ENCODE peak calls at places on chromosomes 1 and 21, in ten cellular contexts. V, H, M, D, O, T, S, I, X and C are unnamed samples.

GRCh38 chr21:45590726-45591618 is 48.7 kb upstream of the SLC19A1 start:
- DNase-seq in M (no peak), X (peak; percentile 62), T (peak; percentile 77), S (no peak), D (no peak), O (no peak), V (no peak), H (no peak), I (no peak), C (no peak)

GRCh38 chr1:94106716-94107115 is 14.2 kb downstream of the ABCA4 start:
- DNase-seq in X (no peak), V (no peak), D (no peak), H (no peak), T (no peak), O (no peak), I (no peak), M (no peak), S (no peak), C (no peak)

GRCh38 chr1:48619529-48619928 is 147.5 kb upstream of the SPATA6 start:
- DNase-seq in M (no peak), O (no peak), I (peak; percentile 3), D (peak; percentile 71), V (peak; percentile 48), H (peak; percentile 23), T (no peak), S (peak; percentile 76), X (no peak), C (no peak)

GRCh38 chr1:194618101-194618500 is 1431.7 kb upstream of the B3GALT2 start:
- DNase-seq in O (no peak), V (no peak), H (no peak), M (no peak), X (no peak), D (no peak), T (no peak), I (no peak), S (no peak), C (no peak)

GRCh38 chr21:39662411-39662953 is 49.7 kb downstream of the B3GALT5 start:
- DNase-seq in T (peak; percentile 35), S (no peak), X (no peak), V (no peak), I (no peak), H (no peak), O (no peak), D (no peak), M (no peak), C (no peak)

GRCh38 chr21:44551290-44552015 is at the start of gene KRTAP10-2:
- DNase-seq in O (no peak), H (no peak), T (no peak), I (no peak), V (no peak), S (no peak), M (no peak), D (no peak), X (peak; percentile 55), C (no peak)

GRCh38 chr1:10474613-10475507 is at the start of gene PEX14:
- DNase-seq in V (peak; percentile 90), O (peak; percentile 89), X (peak; percentile 89), T (peak; percentile 93), D (peak; percentile 94), S (peak; percentile 94), H (peak; percentile 95), M (peak; percentile 86), I (no peak), C (peak; percentile 77)

GRCh38 chr1:206982216-206982615 is 12.0 kb upstream of the FCAMR start:
- DNase-seq in M (peak; percentile 64), V (peak; percentile 75), T (no peak), H (peak; percentile 67), D (peak; percentile 72), O (no peak), I (peak; percentile 8), X (no peak), S (peak; percentile 65), C (peak; percentile 18)

GRCh38 chr1:153353226-153353947 is 4.3 kb upstream of the S100A9 start:
- DNase-seq in H (peak; percentile 28), X (no peak), I (no peak), S (peak; percentile 78), O (peak; percentile 42), T (peak; percentile 41), D (peak; percentile 60), M (no peak), V (peak; percentile 44), C (no peak)

GRCh38 chr1:212606734-212607205 is 1.8 kb upstream of the ATF3 start:
- DNase-seq in O (no peak), X (peak; percentile 71), H (peak; percentile 52), I (no peak), M (peak; percentile 87), V (no peak), T (peak; percentile 88), S (no peak), D (no peak), C (no peak)

GRCh38 chr1:234683856-234684632 is 74.1 kb upstream of the IRF2BP2 start:
- DNase-seq in D (no peak), I (no peak), V (peak; percentile 71), X (peak; percentile 82), T (peak; percentile 88), H (peak; percentile 62), S (peak; percentile 63), O (no peak), M (peak; percentile 91), C (peak; percentile 88)

GRCh38 chr1:117371436-117372151 is 4.3 kb downstream of the MAN1A2 start:
- DNase-seq in M (no peak), O (no peak), X (no peak), H (peak; percentile 52), S (no peak), V (no peak), T (no peak), I (peak; percentile 29), D (peak; percentile 41), C (peak; percentile 81)

GRCh38 chr1:55284856-55285255 is 69.7 kb upstream of the USP24 start:
- DNase-seq in I (no peak), V (peak; percentile 64), T (no peak), X (no peak), M (peak; percentile 28), D (peak; percentile 57), O (no peak), S (peak; percentile 68), H (peak; percentile 70), C (peak; percentile 56)

GRCh38 chr1:245546875-245547274 is 392.1 kb downstream of the KIF26B start:
- DNase-seq in O (no peak), D (no peak), M (peak; percentile 14), S (no peak), T (no peak), V (no peak), I (no peak), H (peak; percentile 15), X (no peak), C (no peak)

GRCh38 chr1:245512980-245513578 is 358.3 kb downstream of the KIF26B start:
- DNase-seq in S (peak; percentile 62), I (no peak), M (no peak), O (no peak), D (peak; percentile 32), V (peak; percentile 74), T (no peak), H (peak; percentile 56), X (no peak), C (no peak)

GRCh38 chr21:39388811-39389155 is 39.9 kb upstream of the HMGN1 start:
- DNase-seq in D (no peak), S (no peak), H (no peak), O (no peak), X (no peak), T (no peak), I (no peak), M (no peak), V (no peak), C (no peak)

GRCh38 chr1:36081926-36082485 is 1.9 kb upstream of the TEKT2 start:
- DNase-seq in O (no peak), X (no peak), D (no peak), H (no peak), V (no peak), S (no peak), I (no peak), T (no peak), M (no peak), C (no peak)

GRCh38 chr1:43835141-43836021 is 98.2 kb upstream of the ARTN start:
- DNase-seq in M (no peak), S (peak; percentile 33), V (peak; percentile 84), D (no peak), I (peak; percentile 82), X (peak; percentile 80), O (no peak), H (peak; percentile 96), T (no peak), C (peak; percentile 72)